ENCODE peak calls at places on chromosomes 11 and 22, in four cellular contexts. L is left cardiac atrium, Q is HTR-8/SVneo, S is T47D. Z is an unnamed sample.
A peak's percentile ranks its signal among the peaks of the same experiment; 100 is the strongest.

GRCh38 chr11:133697603-133698002 is 147.7 kb downstream of the SPATA19 start:
- DNase-seq in L (no peak), Q (no peak), S (no peak), Z (no peak)

GRCh38 chr22:20037419-20037818 is 16.5 kb downstream of the TANGO2 start:
- DNase-seq in L (no peak), Q (no peak), S (no peak), Z (no peak)

GRCh38 chr11:15742626-15743243 is 613.6 kb downstream of the SOX6 start:
- DNase-seq in L (no peak), Q (no peak), S (no peak), Z (peak; percentile 83)

GRCh38 chr11:63866211-63866610 is 27.3 kb downstream of the MARK2 start:
- DNase-seq in L (peak; percentile 69), Q (no peak), S (no peak), Z (no peak)

GRCh38 chr11:65315204-65315865 is 669 bp downstream of the CDC42EP2 start:
- DNase-seq in L (peak; percentile 89), Q (peak; percentile 75), S (peak; percentile 64), Z (no peak)

GRCh38 chr11:95108671-95109551 is 19.3 kb downstream of the ENDOD1 start:
- DNase-seq in L (no peak), Q (no peak), S (no peak), Z (peak; percentile 64)

GRCh38 chr11:26134481-26135355 is 197.2 kb upstream of the ANO3 start:
- DNase-seq in L (no peak), Q (peak; percentile 10), S (peak; percentile 70), Z (peak; percentile 53)

GRCh38 chr22:41531736-41532477 is 12.4 kb downstream of the POLR3H start:
- DNase-seq in L (no peak), Q (no peak), S (no peak), Z (no peak)

GRCh38 chr11:104098132-104098531 is 61.7 kb downstream of the DDI1 start:
- DNase-seq in L (no peak), Q (no peak), S (no peak), Z (no peak)

GRCh38 chr11:130738618-130739017 is 177.7 kb downstream of the SNX19 start:
- DNase-seq in L (no peak), Q (no peak), S (no peak), Z (no peak)

GRCh38 chr11:63719987-63720386 is 38.7 kb downstream of the RTN3 start:
- DNase-seq in L (no peak), Q (no peak), S (no peak), Z (no peak)

GRCh38 chr11:119323532-119324033 is 6.7 kb upstream of the MCAM start:
- DNase-seq in L (peak; percentile 77), Q (peak; percentile 59), S (peak; percentile 82), Z (peak; percentile 63)

GRCh38 chr11:118111019-118111743 is 24.4 kb upstream of the SMIM35 start:
- DNase-seq in L (no peak), Q (no peak), S (no peak), Z (no peak)

GRCh38 chr11:123640677-123641494 is 13.5 kb downstream of the SCN3B start:
- DNase-seq in L (peak; percentile 50), Q (peak; percentile 44), S (peak; percentile 61), Z (peak; percentile 38)

GRCh38 chr11:77109236-77110019 is 6.8 kb downstream of the OMP start:
- DNase-seq in L (no peak), Q (no peak), S (no peak), Z (no peak)

GRCh38 chr11:33000181-33000580 is 15.5 kb upstream of the DEPDC7 start:
- DNase-seq in L (no peak), Q (peak; percentile 13), S (no peak), Z (no peak)

GRCh38 chr11:13007702-13008435 is 1.2 kb upstream of the RASSF10 start:
- DNase-seq in L (no peak), Q (no peak), S (peak; percentile 3), Z (no peak)

GRCh38 chr11:115221461-115222069 is 282.6 kb downstream of the CADM1 start:
- DNase-seq in L (no peak), Q (no peak), S (no peak), Z (no peak)

GRCh38 chr11:128188346-128189115 is 398.8 kb downstream of the ETS1 start:
- DNase-seq in L (no peak), Q (no peak), S (no peak), Z (no peak)

GRCh38 chr22:42933783-42934144 is 76.7 kb upstream of the ARFGAP3 start:
- DNase-seq in L (no peak), Q (peak; percentile 21), S (peak; percentile 19), Z (peak; percentile 99)

GRCh38 chr11:606245-606644 is 9.5 kb downstream of the IRF7 start:
- DNase-seq in L (peak; percentile 82), Q (no peak), S (peak; percentile 79), Z (no peak)

GRCh38 chr11:8273281-8273680 is 9.6 kb upstream of the LMO1 start:
- DNase-seq in L (no peak), Q (no peak), S (no peak), Z (peak; percentile 58)

GRCh38 chr11:35615911-35616900 is 2.1 kb upstream of the FJX1 start:
- DNase-seq in L (no peak), Q (peak; percentile 44), S (peak; percentile 69), Z (peak; percentile 74)

GRCh38 chr22:32661737-32662586 is 139.5 kb upstream of the TIMP3 start:
- DNase-seq in L (no peak), Q (no peak), S (no peak), Z (peak; percentile 81)

GRCh38 chr11:65107751-65108468 is 3.8 kb upstream of the TM7SF2 start:
- DNase-seq in L (no peak), Q (no peak), S (no peak), Z (no peak)

GRCh38 chr11:11179239-11179638 is 173.8 kb downstream of the CSNK2A3 start:
- DNase-seq in L (no peak), Q (peak; percentile 74), S (no peak), Z (peak; percentile 97)

Z was measured in COLO829.